ENCODE peak calls at places on chromosomes 11 and 22, in seven cellular contexts. One of them, this sample, is unnamed.

GRCh38 chr11:114377612-114378267 is 22.6 kb downstream of the C11orf71 start:
- DNase-seq in endodermal cell: no peak
- DNase-seq in AG10803: peak
- DNase-seq in fibroblast of pulmonary artery: peak
- DNase-seq in dorsolateral prefrontal cortex: no peak
- DNase-seq in body of pancreas: no peak
- DNase-seq in bronchial epithelial cell: no peak
- DNase-seq in this sample: peak

GRCh38 chr11:71429701-71430100 is 18.5 kb downstream of the DHCR7 start:
- DNase-seq in AG10803: no peak
- DNase-seq in bronchial epithelial cell: no peak
- DNase-seq in dorsolateral prefrontal cortex: no peak
- DNase-seq in body of pancreas: no peak
- DNase-seq in fibroblast of pulmonary artery: no peak
- DNase-seq in endodermal cell: no peak
- DNase-seq in this sample: no peak

GRCh38 chr11:129719037-129719436 is 96.6 kb upstream of the TMEM45B start:
- DNase-seq in body of pancreas: no peak
- DNase-seq in dorsolateral prefrontal cortex: no peak
- DNase-seq in AG10803: no peak
- DNase-seq in endodermal cell: no peak
- DNase-seq in bronchial epithelial cell: no peak
- DNase-seq in fibroblast of pulmonary artery: no peak
- DNase-seq in this sample: no peak

GRCh38 chr11:3058753-3059664 is 1.8 kb upstream of the CARS1 start:
- DNase-seq in endodermal cell: peak
- DNase-seq in bronchial epithelial cell: peak
- DNase-seq in fibroblast of pulmonary artery: peak
- DNase-seq in dorsolateral prefrontal cortex: no peak
- DNase-seq in body of pancreas: no peak
- DNase-seq in AG10803: peak
- DNase-seq in this sample: peak

GRCh38 chr11:61869636-61870428 is 21.5 kb downstream of the FADS3 start:
- DNase-seq in fibroblast of pulmonary artery: no peak
- DNase-seq in dorsolateral prefrontal cortex: no peak
- DNase-seq in body of pancreas: no peak
- DNase-seq in endodermal cell: peak
- DNase-seq in AG10803: no peak
- DNase-seq in bronchial epithelial cell: no peak
- DNase-seq in this sample: no peak

GRCh38 chr11:35529971-35530495 is 4.6 kb upstream of the PAMR1 start:
- DNase-seq in body of pancreas: peak
- DNase-seq in AG10803: peak
- DNase-seq in dorsolateral prefrontal cortex: peak
- DNase-seq in endodermal cell: no peak
- DNase-seq in bronchial epithelial cell: peak
- DNase-seq in fibroblast of pulmonary artery: peak
- DNase-seq in this sample: peak

GRCh38 chr11:17479284-17480214 is 2.9 kb upstream of the ABCC8 start:
- DNase-seq in bronchial epithelial cell: peak
- DNase-seq in body of pancreas: peak
- DNase-seq in endodermal cell: peak
- DNase-seq in AG10803: no peak
- DNase-seq in dorsolateral prefrontal cortex: no peak
- DNase-seq in fibroblast of pulmonary artery: peak
- DNase-seq in this sample: peak

GRCh38 chr22:24986816-24987215 is 34.3 kb downstream of the KIAA1671 start:
- DNase-seq in dorsolateral prefrontal cortex: no peak
- DNase-seq in AG10803: no peak
- DNase-seq in endodermal cell: no peak
- DNase-seq in bronchial epithelial cell: no peak
- DNase-seq in body of pancreas: no peak
- DNase-seq in fibroblast of pulmonary artery: no peak
- DNase-seq in this sample: no peak

GRCh38 chr11:359181-359714 is 10.1 kb upstream of the B4GALNT4 start:
- DNase-seq in bronchial epithelial cell: peak
- DNase-seq in AG10803: no peak
- DNase-seq in body of pancreas: no peak
- DNase-seq in endodermal cell: no peak
- DNase-seq in fibroblast of pulmonary artery: no peak
- DNase-seq in dorsolateral prefrontal cortex: no peak
- DNase-seq in this sample: no peak

GRCh38 chr11:45646275-45646970 is 19.0 kb downstream of the CHST1 start:
- DNase-seq in AG10803: peak
- DNase-seq in fibroblast of pulmonary artery: peak
- DNase-seq in dorsolateral prefrontal cortex: no peak
- DNase-seq in endodermal cell: peak
- DNase-seq in bronchial epithelial cell: peak
- DNase-seq in body of pancreas: no peak
- DNase-seq in this sample: peak

GRCh38 chr11:4025248-4025956 is 69.2 kb upstream of the RRM1 start:
- DNase-seq in AG10803: peak
- DNase-seq in body of pancreas: no peak
- DNase-seq in endodermal cell: no peak
- DNase-seq in dorsolateral prefrontal cortex: no peak
- DNase-seq in bronchial epithelial cell: no peak
- DNase-seq in fibroblast of pulmonary artery: peak
- DNase-seq in this sample: peak

GRCh38 chr11:261624-262023 is 16.6 kb upstream of the NLRP6 start:
- DNase-seq in fibroblast of pulmonary artery: no peak
- DNase-seq in dorsolateral prefrontal cortex: no peak
- DNase-seq in bronchial epithelial cell: no peak
- DNase-seq in endodermal cell: no peak
- DNase-seq in body of pancreas: no peak
- DNase-seq in AG10803: no peak
- DNase-seq in this sample: no peak

GRCh38 chr11:104098555-104098954 is 62.1 kb downstream of the DDI1 start:
- DNase-seq in endodermal cell: no peak
- DNase-seq in dorsolateral prefrontal cortex: no peak
- DNase-seq in bronchial epithelial cell: peak
- DNase-seq in AG10803: peak
- DNase-seq in fibroblast of pulmonary artery: no peak
- DNase-seq in body of pancreas: no peak
- DNase-seq in this sample: no peak

GRCh38 chr22:46083383-46084350 is 66.7 kb upstream of the PPARA start:
- DNase-seq in bronchial epithelial cell: no peak
- DNase-seq in endodermal cell: no peak
- DNase-seq in body of pancreas: peak
- DNase-seq in AG10803: no peak
- DNase-seq in fibroblast of pulmonary artery: no peak
- DNase-seq in dorsolateral prefrontal cortex: peak
- DNase-seq in this sample: no peak

GRCh38 chr11:48170840-48171233 is 45.8 kb upstream of the OR4B1 start:
- DNase-seq in dorsolateral prefrontal cortex: no peak
- DNase-seq in AG10803: peak
- DNase-seq in bronchial epithelial cell: peak
- DNase-seq in body of pancreas: no peak
- DNase-seq in endodermal cell: no peak
- DNase-seq in fibroblast of pulmonary artery: peak
- DNase-seq in this sample: peak

GRCh38 chr11:61587951-61588695 is 7.2 kb upstream of the SYT7 start:
- DNase-seq in body of pancreas: peak
- DNase-seq in AG10803: no peak
- DNase-seq in bronchial epithelial cell: peak
- DNase-seq in dorsolateral prefrontal cortex: no peak
- DNase-seq in endodermal cell: peak
- DNase-seq in fibroblast of pulmonary artery: no peak
- DNase-seq in this sample: no peak

GRCh38 chr11:119480375-119481020 is 57.5 kb upstream of the THY1 start:
- DNase-seq in body of pancreas: no peak
- DNase-seq in AG10803: no peak
- DNase-seq in fibroblast of pulmonary artery: no peak
- DNase-seq in bronchial epithelial cell: no peak
- DNase-seq in endodermal cell: peak
- DNase-seq in dorsolateral prefrontal cortex: no peak
- DNase-seq in this sample: no peak

GRCh38 chr11:85595285-85595884 is 31.8 kb downstream of the DLG2 start:
- DNase-seq in endodermal cell: no peak
- DNase-seq in bronchial epithelial cell: peak
- DNase-seq in fibroblast of pulmonary artery: peak
- DNase-seq in body of pancreas: no peak
- DNase-seq in dorsolateral prefrontal cortex: no peak
- DNase-seq in AG10803: peak
- DNase-seq in this sample: peak

DNA sequence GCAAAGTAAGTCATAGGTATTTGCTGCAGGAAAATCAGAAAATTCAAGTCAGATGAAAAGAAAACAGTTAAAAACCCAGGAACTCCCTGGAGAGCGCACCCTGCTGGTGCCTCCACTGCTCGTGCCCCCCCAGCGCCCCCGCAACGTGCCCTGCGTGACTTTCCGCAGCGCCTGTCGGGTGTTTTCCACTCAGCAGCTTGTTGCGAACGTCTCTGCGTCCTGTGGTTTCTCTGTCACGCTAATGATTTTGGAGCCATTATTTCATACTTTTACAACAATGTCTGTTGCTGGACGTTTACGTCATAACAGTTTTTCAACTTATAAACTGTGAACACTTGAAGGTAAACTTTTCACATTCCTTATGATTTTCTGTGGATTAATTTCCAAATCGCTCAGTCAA is 5.0 kb downstream of the CRELD2 start:
- DNase-seq in dorsolateral prefrontal cortex: no peak
- DNase-seq in AG10803: no peak
- DNase-seq in bronchial epithelial cell: no peak
- DNase-seq in body of pancreas: no peak
- DNase-seq in fibroblast of pulmonary artery: no peak
- DNase-seq in endodermal cell: no peak
- DNase-seq in this sample: no peak
- TF ChIP-seq CTCF in dorsolateral prefrontal cortex: no peak
- TF ChIP-seq CTCF in AG10803: no peak
- TF ChIP-seq CTCF in bronchial epithelial cell: peak
- TF ChIP-seq CTCF in body of pancreas: no peak
- TF ChIP-seq CTCF in fibroblast of pulmonary artery: peak
- TF ChIP-seq CTCF in endodermal cell: peak
- TF ChIP-seq CTCF in this sample: peak

GRCh38 chr11:121421149-121421906 is 30.8 kb upstream of the SORL1 start:
- DNase-seq in endodermal cell: no peak
- DNase-seq in body of pancreas: no peak
- DNase-seq in bronchial epithelial cell: peak
- DNase-seq in AG10803: no peak
- DNase-seq in fibroblast of pulmonary artery: no peak
- DNase-seq in dorsolateral prefrontal cortex: no peak
- DNase-seq in this sample: no peak
- TF ChIP-seq CTCF in endodermal cell: peak
- TF ChIP-seq CTCF in body of pancreas: no peak
- TF ChIP-seq CTCF in bronchial epithelial cell: no peak
- TF ChIP-seq CTCF in AG10803: no peak
- TF ChIP-seq CTCF in fibroblast of pulmonary artery: no peak
- TF ChIP-seq CTCF in dorsolateral prefrontal cortex: no peak
- TF ChIP-seq CTCF in this sample: no peak

GRCh38 chr11:37450613-37451012 is 852.6 kb upstream of the RAG2 start:
- DNase-seq in AG10803: no peak
- DNase-seq in body of pancreas: no peak
- DNase-seq in bronchial epithelial cell: peak
- DNase-seq in fibroblast of pulmonary artery: peak
- DNase-seq in dorsolateral prefrontal cortex: no peak
- DNase-seq in endodermal cell: no peak
- DNase-seq in this sample: no peak

GRCh38 chr11:37451903-37452302 is 853.9 kb upstream of the RAG2 start:
- DNase-seq in bronchial epithelial cell: no peak
- DNase-seq in body of pancreas: no peak
- DNase-seq in endodermal cell: no peak
- DNase-seq in dorsolateral prefrontal cortex: no peak
- DNase-seq in AG10803: no peak
- DNase-seq in fibroblast of pulmonary artery: no peak
- DNase-seq in this sample: no peak

DNA sequence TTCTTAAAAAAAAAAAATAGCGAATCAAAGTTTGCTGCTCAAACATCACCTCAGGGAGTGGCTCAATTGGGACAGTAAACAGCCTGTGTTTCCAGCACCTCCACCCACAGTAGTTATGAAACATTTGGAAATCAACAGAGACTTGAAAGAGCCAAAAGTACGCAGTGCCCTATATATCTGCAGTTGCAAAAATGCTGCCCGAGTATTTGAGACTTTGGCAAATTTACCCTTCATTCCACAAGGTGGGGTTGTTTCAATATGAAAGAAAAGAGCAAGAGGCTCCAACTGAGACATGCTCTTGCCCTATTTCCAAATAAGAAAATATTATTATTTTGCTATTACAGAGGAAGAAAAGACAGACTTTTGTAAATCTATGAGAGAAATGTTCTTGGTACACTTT is 851.1 kb upstream of the RAG2 start:
- DNase-seq in endodermal cell: peak
- DNase-seq in fibroblast of pulmonary artery: peak
- DNase-seq in dorsolateral prefrontal cortex: no peak
- DNase-seq in body of pancreas: no peak
- DNase-seq in bronchial epithelial cell: peak
- DNase-seq in AG10803: peak
- DNase-seq in this sample: peak
- TF ChIP-seq CTCF in endodermal cell: peak
- TF ChIP-seq CTCF in fibroblast of pulmonary artery: peak
- TF ChIP-seq CTCF in dorsolateral prefrontal cortex: no peak
- TF ChIP-seq CTCF in body of pancreas: peak
- TF ChIP-seq CTCF in bronchial epithelial cell: peak
- TF ChIP-seq CTCF in AG10803: peak
- TF ChIP-seq CTCF in this sample: peak

GRCh38 chr22:42632096-42632495 is 8.3 kb downstream of the ATP5MGL start:
- DNase-seq in endodermal cell: peak
- DNase-seq in AG10803: no peak
- DNase-seq in bronchial epithelial cell: no peak
- DNase-seq in fibroblast of pulmonary artery: no peak
- DNase-seq in dorsolateral prefrontal cortex: no peak
- DNase-seq in body of pancreas: no peak
- DNase-seq in this sample: no peak
- TF ChIP-seq CTCF in endodermal cell: peak
- TF ChIP-seq CTCF in AG10803: peak
- TF ChIP-seq CTCF in bronchial epithelial cell: no peak
- TF ChIP-seq CTCF in fibroblast of pulmonary artery: peak
- TF ChIP-seq CTCF in dorsolateral prefrontal cortex: no peak
- TF ChIP-seq CTCF in body of pancreas: no peak
- TF ChIP-seq CTCF in this sample: peak